ENCODE peak calls at places on chromosomes 12 and 14, in nine cellular contexts. E is thoracic aorta, H is astrocyte of the spinal cord, V is fibroblast of lung, X is suprapubic skin, K is epithelial cell of esophagus, S is tibial nerve, J is fibroblast of pulmonary artery, N is cardiac muscle cell. Q is an unnamed sample.

GRCh38 chr14:85050180-85050579 is 479.8 kb upstream of the FLRT2 start:
- DNase-seq in J (no peak), H (no peak), X (no peak), V (no peak), S (no peak), N (no peak), E (no peak), K (no peak), Q (no peak)

GRCh38 chr12:68497112-68497511 is 113.6 kb upstream of the RAP1B start:
- DNase-seq in E (no peak), K (peak), V (peak), J (no peak), X (no peak), N (no peak), S (no peak), H (no peak), Q (no peak)

GRCh38 chr12:2386566-2386965 is 333.8 kb downstream of the CACNA1C start:
- DNase-seq in K (no peak), N (no peak), X (peak), H (no peak), S (no peak), E (no peak), J (no peak), V (no peak), Q (no peak)

GRCh38 chr12:96060041-96060440 is 24.7 kb upstream of the LTA4H start:
- DNase-seq in V (no peak), X (no peak), J (no peak), E (no peak), K (no peak), S (no peak), H (no peak), N (no peak), Q (no peak)

GRCh38 chr14:94058674-94059138 is 22.3 kb downstream of the DDX24 start:
- DNase-seq in E (no peak), X (no peak), H (no peak), N (no peak), K (no peak), V (no peak), J (no peak), S (no peak), Q (no peak)

GRCh38 chr12:47343684-47344567 is 264.2 kb upstream of the AMIGO2 start:
- DNase-seq in S (no peak), H (peak), V (peak), J (peak), X (no peak), N (no peak), E (no peak), K (peak), Q (peak)

GRCh38 chr14:99518441-99519346 is 37.5 kb downstream of the CCNK start:
- DNase-seq in X (peak), E (no peak), V (peak), H (peak), S (peak), N (peak), J (peak), K (peak), Q (no peak)

GRCh38 chr12:33247625-33248024 is 192.0 kb downstream of the SYT10 start:
- DNase-seq in V (no peak), E (no peak), S (no peak), J (no peak), H (no peak), N (no peak), X (no peak), K (no peak), Q (no peak)

GRCh38 chr12:62757048-62757447 is 177.9 kb downstream of the PPM1H start:
- DNase-seq in K (no peak), V (no peak), X (no peak), S (no peak), N (no peak), H (no peak), E (no peak), J (no peak), Q (no peak)

DNA sequence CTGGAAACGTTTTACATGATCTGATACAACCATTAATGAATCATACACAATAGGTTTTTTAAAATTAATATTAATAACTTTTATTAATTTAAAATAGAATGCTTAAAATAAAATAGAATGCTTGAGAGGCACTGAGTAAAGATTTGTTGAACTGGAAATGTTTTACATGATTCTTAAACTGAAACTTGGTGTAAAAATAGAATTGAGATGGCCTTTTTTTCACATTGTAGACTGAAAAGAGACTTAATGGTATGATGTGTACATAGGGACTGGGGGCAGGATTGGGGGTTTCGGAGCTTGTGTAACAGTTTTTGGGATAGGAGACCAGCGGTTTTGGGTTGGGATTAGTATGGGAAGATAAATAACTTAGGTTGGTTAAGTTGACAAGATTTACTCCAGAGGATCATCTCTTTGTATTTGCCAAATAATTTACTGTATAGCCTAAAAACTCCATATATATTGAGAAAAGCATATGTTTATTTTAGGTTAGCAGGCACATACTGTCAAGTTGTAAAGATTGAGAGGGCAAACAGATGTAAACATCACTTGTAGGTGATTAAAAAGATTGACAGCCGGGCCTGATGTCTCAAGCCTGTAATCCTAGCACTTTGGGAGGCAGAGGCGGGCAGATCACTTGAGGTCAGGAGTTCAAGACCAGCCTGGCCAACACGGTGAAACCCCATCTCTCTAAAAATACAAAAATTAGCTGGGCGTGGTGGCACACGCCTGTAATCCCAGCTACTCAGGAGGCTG is 2.0 kb upstream of the ZNF410 start:
- DNase-seq in J (no peak), X (no peak), H (no peak), N (no peak), V (no peak), E (no peak), K (no peak), S (no peak), Q (no peak)
- H3K4me3 ChIP-seq in J (no peak), X (no peak), H (no peak), N (no peak), V (no peak), E (no peak), K (no peak), S (no peak), Q (no peak)

GRCh38 chr14:69475194-69475818 is 9.2 kb upstream of the PLEKHD1 start:
- DNase-seq in N (peak), S (no peak), H (peak), V (peak), E (no peak), X (no peak), J (peak), K (peak), Q (no peak)
- TF ChIP-seq CTCF in N (peak), S (no peak), H (peak), V (no peak), E (no peak), X (peak), J (peak), K (peak), Q (peak)

DNA sequence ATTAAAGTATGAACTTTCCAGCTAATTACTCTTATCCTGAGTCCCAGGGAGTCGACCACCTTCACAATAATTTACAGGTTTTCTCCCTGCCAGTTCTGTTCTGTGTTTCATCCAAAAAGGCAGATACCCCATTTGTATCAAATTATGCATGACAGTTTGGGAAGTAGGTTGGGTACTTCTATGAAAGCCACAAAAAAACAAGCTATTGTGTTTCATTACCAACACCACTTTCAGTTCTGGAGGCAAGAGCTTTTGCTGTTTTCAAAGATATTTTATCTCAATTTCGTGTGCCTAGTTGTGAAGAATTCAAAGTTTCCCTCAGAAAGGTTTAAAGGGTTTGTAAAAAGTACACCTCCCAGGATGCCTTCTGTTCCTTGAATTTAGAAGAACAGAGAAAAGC is 557.4 kb downstream of the FLRT2 start:
- DNase-seq in S (no peak), N (no peak), J (no peak), K (no peak), E (no peak), H (no peak), X (no peak), V (no peak), Q (no peak)
- H3K4me3 ChIP-seq in S (no peak), N (no peak), J (no peak), K (no peak), E (no peak), H (no peak), X (no peak), V (no peak), Q (no peak)

DNA sequence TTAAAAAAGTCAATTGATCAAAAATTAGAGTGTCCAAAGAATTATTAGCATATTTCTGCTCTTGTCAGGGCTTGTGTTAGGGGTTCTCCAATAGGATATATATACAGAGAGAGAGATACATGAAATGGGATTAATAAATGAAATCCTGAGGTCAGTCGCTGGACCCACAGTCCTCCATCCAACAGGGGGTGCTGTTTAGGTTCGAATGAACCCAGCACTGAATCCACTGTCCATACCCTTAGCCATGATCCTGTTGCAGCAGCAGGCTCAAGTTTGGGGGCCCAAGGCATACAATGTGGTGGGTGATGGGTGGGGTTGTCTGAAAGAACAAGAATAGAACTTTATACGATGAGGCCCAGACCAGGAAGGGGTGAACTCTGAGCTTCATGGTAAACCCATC is 780 bp upstream of the MYO1H start:
- DNase-seq in X (no peak), J (no peak), K (no peak), E (no peak), N (no peak), S (no peak), H (no peak), V (no peak), Q (no peak)
- TF ChIP-seq CTCF in X (no peak), J (no peak), K (peak), E (no peak), N (no peak), S (no peak), H (no peak), V (no peak), Q (no peak)

DNA sequence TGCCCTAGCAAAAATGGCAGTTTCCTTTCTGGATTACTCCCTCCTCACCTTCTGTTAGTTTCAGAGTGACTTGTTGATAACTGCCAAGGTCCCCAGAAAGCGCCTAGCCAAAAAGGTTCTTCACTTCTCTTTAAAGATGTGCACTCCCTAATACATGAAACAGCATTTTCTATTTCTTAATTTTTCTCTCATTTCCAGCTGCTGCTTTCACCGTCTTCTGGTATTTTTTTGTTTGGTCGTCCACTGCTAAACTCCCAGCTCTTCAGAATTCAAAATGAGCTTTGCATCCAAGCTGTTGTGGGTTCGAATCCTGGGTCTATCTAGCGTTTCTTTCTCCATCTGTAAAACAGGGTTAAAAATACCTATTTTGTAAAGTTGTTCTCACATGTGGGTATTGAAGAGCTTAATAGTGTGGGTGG is 402 bp upstream of the BORCS5 start:
- DNase-seq in H (no peak), J (no peak), S (no peak), E (no peak), V (no peak), K (no peak), N (no peak), X (no peak), Q (no peak)
- H3K4me3 ChIP-seq in H (peak), J (peak), S (peak), E (peak), V (peak), K (peak), N (peak), X (peak), Q (peak)

DNA sequence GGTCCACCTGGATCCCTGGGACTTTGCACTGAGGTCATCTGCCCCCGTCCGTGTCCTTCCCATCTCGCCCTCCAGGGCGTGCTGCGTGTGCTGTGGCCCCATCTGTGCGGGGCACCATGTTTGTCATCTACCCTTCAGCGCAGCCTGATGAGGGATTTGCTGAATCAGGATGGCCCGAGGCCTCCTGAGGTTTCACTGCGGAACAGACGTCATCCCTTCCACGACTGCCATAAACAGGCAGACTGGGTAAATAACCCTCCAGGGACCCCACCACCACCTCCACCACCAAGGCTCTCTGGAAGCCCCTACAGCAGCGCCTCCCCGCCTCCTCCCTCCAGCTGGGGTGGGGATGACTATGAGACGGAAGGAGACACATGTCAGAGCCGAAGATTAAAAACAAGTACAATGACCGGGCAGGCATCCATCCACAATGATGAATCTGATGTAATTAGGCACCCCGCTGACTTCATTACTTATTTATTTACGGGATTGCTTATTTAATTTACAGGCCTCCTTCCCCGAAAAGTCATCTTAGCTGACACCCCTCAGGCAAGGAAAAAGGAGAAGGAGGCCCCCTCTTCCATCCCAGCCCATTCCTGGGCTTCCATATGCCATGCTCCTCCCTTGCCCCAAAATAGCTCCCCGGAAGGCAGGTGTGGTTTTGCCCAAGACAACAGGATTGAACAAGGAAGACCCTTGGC is 39.4 kb downstream of the NCOR2 start:
- DNase-seq in N (no peak), K (peak), J (no peak), S (no peak), X (peak), H (peak), E (no peak), V (peak), Q (no peak)
- TF ChIP-seq CTCF in N (peak), K (no peak), J (no peak), S (no peak), X (no peak), H (peak), E (no peak), V (no peak), Q (peak)